ENCODE peak calls at places on chromosomes 12 and 14, in eight cellular contexts. One of them, this sample, is unnamed.

GRCh38 chr14:58362798-58363412 is 32.8 kb upstream of the TOMM20L start:
- DNase-seq in SK-N-MC: no peak
- DNase-seq in suprapubic skin: no peak
- DNase-seq in HCT116: peak
- DNase-seq in HL-60: peak
- DNase-seq in GM23338: peak
- DNase-seq in SK-N-SH: peak
- DNase-seq in Panc1: peak
- DNase-seq in this sample: no peak

GRCh38 chr14:58725226-58725625 is 87.5 kb downstream of the DACT1 start:
- DNase-seq in Panc1: no peak
- DNase-seq in GM23338: no peak
- DNase-seq in SK-N-SH: no peak
- DNase-seq in HCT116: no peak
- DNase-seq in suprapubic skin: no peak
- DNase-seq in SK-N-MC: no peak
- DNase-seq in HL-60: no peak
- DNase-seq in this sample: no peak

GRCh38 chr12:106981781-106982180 is 5.2 kb downstream of the MTERF2 start:
- DNase-seq in HL-60: no peak
- DNase-seq in suprapubic skin: no peak
- DNase-seq in SK-N-SH: no peak
- DNase-seq in GM23338: no peak
- DNase-seq in Panc1: no peak
- DNase-seq in HCT116: no peak
- DNase-seq in SK-N-MC: no peak
- DNase-seq in this sample: no peak

GRCh38 chr14:46344327-46344937 is 307.1 kb downstream of the RPL10L start:
- DNase-seq in HL-60: peak
- DNase-seq in SK-N-SH: peak
- DNase-seq in Panc1: peak
- DNase-seq in suprapubic skin: no peak
- DNase-seq in GM23338: peak
- DNase-seq in SK-N-MC: no peak
- DNase-seq in HCT116: peak
- DNase-seq in this sample: no peak

GRCh38 chr14:91021115-91021514 is 39.3 kb downstream of the RPS6KA5 start:
- DNase-seq in Panc1: no peak
- DNase-seq in HL-60: no peak
- DNase-seq in SK-N-MC: no peak
- DNase-seq in HCT116: no peak
- DNase-seq in GM23338: no peak
- DNase-seq in SK-N-SH: no peak
- DNase-seq in suprapubic skin: no peak
- DNase-seq in this sample: no peak

GRCh38 chr12:26629864-26630263 is 203.1 kb downstream of the ITPR2 start:
- DNase-seq in Panc1: no peak
- DNase-seq in SK-N-MC: no peak
- DNase-seq in SK-N-SH: no peak
- DNase-seq in HL-60: no peak
- DNase-seq in HCT116: no peak
- DNase-seq in suprapubic skin: no peak
- DNase-seq in GM23338: no peak
- DNase-seq in this sample: no peak

GRCh38 chr12:66885115-66885875 is 206.4 kb upstream of the GRIP1 start:
- DNase-seq in Panc1: no peak
- DNase-seq in GM23338: peak
- DNase-seq in HCT116: no peak
- DNase-seq in SK-N-MC: no peak
- DNase-seq in HL-60: no peak
- DNase-seq in SK-N-SH: no peak
- DNase-seq in suprapubic skin: no peak
- DNase-seq in this sample: no peak

GRCh38 chr12:99804715-99805114 is 157.2 kb downstream of the GARIN6 start:
- DNase-seq in Panc1: no peak
- DNase-seq in HL-60: no peak
- DNase-seq in HCT116: no peak
- DNase-seq in GM23338: no peak
- DNase-seq in SK-N-SH: no peak
- DNase-seq in SK-N-MC: no peak
- DNase-seq in suprapubic skin: no peak
- DNase-seq in this sample: no peak

GRCh38 chr12:122423258-122424165 is 1.0 kb upstream of the CLIP1 start:
- DNase-seq in HL-60: no peak
- DNase-seq in GM23338: peak
- DNase-seq in suprapubic skin: no peak
- DNase-seq in Panc1: no peak
- DNase-seq in HCT116: peak
- DNase-seq in SK-N-MC: no peak
- DNase-seq in SK-N-SH: peak
- DNase-seq in this sample: no peak

GRCh38 chr14:89607453-89607852 is 190.4 kb upstream of the FOXN3 start:
- DNase-seq in SK-N-MC: no peak
- DNase-seq in HCT116: no peak
- DNase-seq in SK-N-SH: no peak
- DNase-seq in suprapubic skin: no peak
- DNase-seq in GM23338: no peak
- DNase-seq in HL-60: no peak
- DNase-seq in Panc1: no peak
- DNase-seq in this sample: no peak

GRCh38 chr12:92462049-92462448 is 240.7 kb upstream of the PLEKHG7 start:
- DNase-seq in GM23338: no peak
- DNase-seq in Panc1: no peak
- DNase-seq in HCT116: no peak
- DNase-seq in suprapubic skin: no peak
- DNase-seq in HL-60: no peak
- DNase-seq in SK-N-MC: no peak
- DNase-seq in SK-N-SH: no peak
- DNase-seq in this sample: no peak

GRCh38 chr12:116955382-116956021 is 44.8 kb downstream of the FBXW8 start:
- DNase-seq in SK-N-SH: no peak
- DNase-seq in suprapubic skin: no peak
- DNase-seq in HL-60: no peak
- DNase-seq in HCT116: peak
- DNase-seq in SK-N-MC: no peak
- DNase-seq in GM23338: peak
- DNase-seq in Panc1: no peak
- DNase-seq in this sample: peak

GRCh38 chr14:21978999-21979314 is 305.3 kb upstream of the OR4E1 start:
- DNase-seq in SK-N-SH: no peak
- DNase-seq in suprapubic skin: no peak
- DNase-seq in SK-N-MC: no peak
- DNase-seq in Panc1: no peak
- DNase-seq in HCT116: no peak
- DNase-seq in GM23338: no peak
- DNase-seq in HL-60: no peak
- DNase-seq in this sample: no peak

GRCh38 chr14:21974741-21975140 is 301.1 kb upstream of the OR4E1 start:
- DNase-seq in suprapubic skin: no peak
- DNase-seq in GM23338: no peak
- DNase-seq in SK-N-SH: no peak
- DNase-seq in Panc1: no peak
- DNase-seq in HCT116: no peak
- DNase-seq in HL-60: no peak
- DNase-seq in SK-N-MC: peak
- DNase-seq in this sample: no peak

GRCh38 chr14:21978184-21978998 is 304.8 kb upstream of the OR4E1 start:
- DNase-seq in SK-N-MC: peak
- DNase-seq in suprapubic skin: no peak
- DNase-seq in HL-60: peak
- DNase-seq in HCT116: peak
- DNase-seq in Panc1: peak
- DNase-seq in GM23338: peak
- DNase-seq in SK-N-SH: peak
- DNase-seq in this sample: peak
- TF ChIP-seq POLR2AphosphoS5 in SK-N-MC: no peak
- TF ChIP-seq POLR2AphosphoS5 in suprapubic skin: no peak
- TF ChIP-seq POLR2AphosphoS5 in HL-60: no peak
- TF ChIP-seq POLR2AphosphoS5 in HCT116: no peak
- TF ChIP-seq POLR2AphosphoS5 in Panc1: no peak
- TF ChIP-seq POLR2AphosphoS5 in GM23338: no peak
- TF ChIP-seq POLR2AphosphoS5 in SK-N-SH: no peak
- TF ChIP-seq POLR2AphosphoS5 in this sample: no peak

DNA sequence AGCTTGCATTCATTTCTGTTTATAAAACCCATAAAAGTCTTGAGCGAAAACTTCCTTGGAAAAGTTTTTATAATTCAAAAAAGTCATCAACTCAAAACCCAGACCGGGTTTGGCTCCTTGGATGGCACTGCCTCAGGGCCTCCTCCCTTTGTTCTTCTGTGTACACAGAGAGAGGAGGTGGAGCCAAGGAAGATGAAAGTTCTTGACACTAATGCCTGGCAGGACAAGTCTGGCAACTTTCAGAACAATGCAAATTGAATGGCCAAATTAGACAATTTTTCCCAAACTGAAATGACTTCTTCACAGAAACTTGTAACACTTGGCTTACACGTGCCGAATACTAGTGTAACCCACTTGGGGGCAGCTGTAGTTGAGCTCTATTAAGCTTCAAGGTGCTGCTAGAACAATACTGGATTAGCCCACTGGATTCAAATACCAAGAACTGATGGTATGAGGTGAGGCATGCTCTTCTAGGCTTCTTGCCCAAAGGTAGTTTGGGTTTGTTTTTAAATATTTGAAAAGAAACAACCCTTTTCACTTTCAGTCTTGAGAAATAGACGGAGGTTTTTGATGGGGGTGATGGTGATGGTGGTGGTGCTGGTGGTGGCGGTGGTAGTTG is 86.6 kb upstream of the FRMD6 start:
- DNase-seq in HCT116: no peak
- DNase-seq in SK-N-MC: no peak
- DNase-seq in GM23338: no peak
- DNase-seq in Panc1: no peak
- DNase-seq in suprapubic skin: no peak
- DNase-seq in SK-N-SH: no peak
- DNase-seq in HL-60: no peak
- DNase-seq in this sample: no peak
- TF ChIP-seq POLR2AphosphoS5 in HCT116: no peak
- TF ChIP-seq POLR2AphosphoS5 in SK-N-MC: no peak
- TF ChIP-seq POLR2AphosphoS5 in GM23338: no peak
- TF ChIP-seq POLR2AphosphoS5 in Panc1: no peak
- TF ChIP-seq POLR2AphosphoS5 in suprapubic skin: no peak
- TF ChIP-seq POLR2AphosphoS5 in SK-N-SH: no peak
- TF ChIP-seq POLR2AphosphoS5 in HL-60: no peak
- TF ChIP-seq POLR2AphosphoS5 in this sample: no peak

GRCh38 chr12:69287556-69287955 is 48.2 kb downstream of the CPSF6 start:
- DNase-seq in GM23338: no peak
- DNase-seq in Panc1: no peak
- DNase-seq in suprapubic skin: no peak
- DNase-seq in SK-N-MC: no peak
- DNase-seq in HCT116: no peak
- DNase-seq in HL-60: no peak
- DNase-seq in SK-N-SH: no peak
- DNase-seq in this sample: no peak

GRCh38 chr12:69278814-69279782 is 39.7 kb downstream of the CPSF6 start:
- DNase-seq in Panc1: no peak
- DNase-seq in suprapubic skin: no peak
- DNase-seq in GM23338: peak
- DNase-seq in HL-60: no peak
- DNase-seq in HCT116: no peak
- DNase-seq in SK-N-SH: no peak
- DNase-seq in SK-N-MC: no peak
- DNase-seq in this sample: no peak

DNA sequence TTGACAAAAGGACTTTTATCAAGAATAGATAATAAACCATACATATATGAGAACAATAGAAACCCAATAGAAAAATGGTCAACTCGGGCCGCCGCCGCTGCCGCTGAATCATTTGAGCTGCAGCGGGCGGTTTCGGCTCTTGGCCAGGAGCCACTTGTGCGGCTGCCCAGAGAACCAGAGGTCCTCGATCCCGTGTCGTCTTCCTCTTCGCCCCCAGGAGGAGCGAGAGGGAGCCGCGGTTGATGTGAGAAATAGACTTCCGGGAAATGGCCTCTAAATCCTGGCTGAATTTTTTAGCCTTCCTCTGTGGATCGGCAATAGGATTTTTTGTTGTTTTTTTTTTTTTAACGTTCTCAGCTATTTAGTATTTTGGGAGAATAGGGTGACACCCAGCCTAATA is 44.8 kb downstream of the CPSF6 start:
- DNase-seq in suprapubic skin: peak
- DNase-seq in SK-N-MC: no peak
- DNase-seq in HCT116: peak
- DNase-seq in HL-60: no peak
- DNase-seq in GM23338: peak
- DNase-seq in Panc1: no peak
- DNase-seq in SK-N-SH: peak
- DNase-seq in this sample: peak
- TF ChIP-seq POLR2AphosphoS5 in suprapubic skin: no peak
- TF ChIP-seq POLR2AphosphoS5 in SK-N-MC: peak
- TF ChIP-seq POLR2AphosphoS5 in HCT116: peak
- TF ChIP-seq POLR2AphosphoS5 in HL-60: peak
- TF ChIP-seq POLR2AphosphoS5 in GM23338: no peak
- TF ChIP-seq POLR2AphosphoS5 in Panc1: peak
- TF ChIP-seq POLR2AphosphoS5 in SK-N-SH: peak
- TF ChIP-seq POLR2AphosphoS5 in this sample: no peak

GRCh38 chr14:100785338-100785615 is 40.6 kb upstream of the MEG3 start:
- DNase-seq in SK-N-MC: no peak
- DNase-seq in HCT116: no peak
- DNase-seq in Panc1: no peak
- DNase-seq in SK-N-SH: no peak
- DNase-seq in suprapubic skin: no peak
- DNase-seq in HL-60: no peak
- DNase-seq in GM23338: no peak
- DNase-seq in this sample: no peak
- TF ChIP-seq POLR2AphosphoS5 in SK-N-MC: no peak
- TF ChIP-seq POLR2AphosphoS5 in HCT116: no peak
- TF ChIP-seq POLR2AphosphoS5 in Panc1: no peak
- TF ChIP-seq POLR2AphosphoS5 in SK-N-SH: no peak
- TF ChIP-seq POLR2AphosphoS5 in suprapubic skin: no peak
- TF ChIP-seq POLR2AphosphoS5 in HL-60: no peak
- TF ChIP-seq POLR2AphosphoS5 in GM23338: no peak
- TF ChIP-seq POLR2AphosphoS5 in this sample: no peak

GRCh38 chr14:67764496-67764895 is 51.9 kb downstream of the ZFYVE26 start:
- DNase-seq in HCT116: no peak
- DNase-seq in suprapubic skin: no peak
- DNase-seq in GM23338: no peak
- DNase-seq in SK-N-SH: no peak
- DNase-seq in Panc1: no peak
- DNase-seq in HL-60: no peak
- DNase-seq in SK-N-MC: no peak
- DNase-seq in this sample: no peak

GRCh38 chr14:67765192-67765834 is 51.1 kb downstream of the ZFYVE26 start:
- DNase-seq in suprapubic skin: no peak
- DNase-seq in HCT116: no peak
- DNase-seq in SK-N-MC: no peak
- DNase-seq in Panc1: no peak
- DNase-seq in SK-N-SH: no peak
- DNase-seq in GM23338: no peak
- DNase-seq in HL-60: no peak
- DNase-seq in this sample: no peak

GRCh38 chr14:67766035-67766680 is 50.2 kb downstream of the ZFYVE26 start:
- DNase-seq in HCT116: no peak
- DNase-seq in SK-N-MC: no peak
- DNase-seq in HL-60: no peak
- DNase-seq in suprapubic skin: no peak
- DNase-seq in SK-N-SH: no peak
- DNase-seq in Panc1: no peak
- DNase-seq in GM23338: no peak
- DNase-seq in this sample: no peak

GRCh38 chr14:67763158-67763822 is 53.1 kb downstream of the ZFYVE26 start:
- DNase-seq in Panc1: no peak
- DNase-seq in SK-N-MC: no peak
- DNase-seq in GM23338: no peak
- DNase-seq in HL-60: no peak
- DNase-seq in SK-N-SH: no peak
- DNase-seq in HCT116: no peak
- DNase-seq in suprapubic skin: no peak
- DNase-seq in this sample: no peak

GRCh38 chr14:67768219-67768618 is 48.2 kb downstream of the ZFYVE26 start:
- DNase-seq in SK-N-MC: no peak
- DNase-seq in HL-60: no peak
- DNase-seq in suprapubic skin: no peak
- DNase-seq in Panc1: no peak
- DNase-seq in SK-N-SH: no peak
- DNase-seq in GM23338: no peak
- DNase-seq in HCT116: no peak
- DNase-seq in this sample: no peak
- TF ChIP-seq POLR2AphosphoS5 in SK-N-MC: no peak
- TF ChIP-seq POLR2AphosphoS5 in HL-60: no peak
- TF ChIP-seq POLR2AphosphoS5 in suprapubic skin: no peak
- TF ChIP-seq POLR2AphosphoS5 in Panc1: no peak
- TF ChIP-seq POLR2AphosphoS5 in SK-N-SH: no peak
- TF ChIP-seq POLR2AphosphoS5 in GM23338: no peak
- TF ChIP-seq POLR2AphosphoS5 in HCT116: no peak
- TF ChIP-seq POLR2AphosphoS5 in this sample: no peak

This sample was measured in stomach.